ENCODE peak calls at places on chromosome 10, in seven cellular contexts. One of them, this sample, is unnamed.

GRCh38 chr10:60644436-60645130 is 133.7 kb upstream of the CDK1 start:
- DNase-seq in T-helper 17 cell: no peak
- DNase-seq in D341Med: no peak
- DNase-seq in adrenal gland: no peak
- DNase-seq in bronchial epithelial cell: no peak
- DNase-seq in NCI-H2029: no peak
- DNase-seq in fibroblast of lung: peak
- DNase-seq in this sample: no peak

GRCh38 chr10:24841530-24841929 is 110.9 kb downstream of the PRTFDC1 start:
- DNase-seq in adrenal gland: no peak
- DNase-seq in fibroblast of lung: no peak
- DNase-seq in T-helper 17 cell: no peak
- DNase-seq in D341Med: no peak
- DNase-seq in NCI-H2029: no peak
- DNase-seq in bronchial epithelial cell: no peak
- DNase-seq in this sample: no peak

GRCh38 chr10:60008816-60009215 is 102.5 kb upstream of the CCDC6 start:
- DNase-seq in bronchial epithelial cell: peak
- DNase-seq in NCI-H2029: no peak
- DNase-seq in D341Med: no peak
- DNase-seq in fibroblast of lung: no peak
- DNase-seq in T-helper 17 cell: no peak
- DNase-seq in adrenal gland: no peak
- DNase-seq in this sample: peak

GRCh38 chr10:133132711-133133291 is 27.2 kb upstream of the KNDC1 start:
- DNase-seq in T-helper 17 cell: no peak
- DNase-seq in D341Med: peak
- DNase-seq in bronchial epithelial cell: no peak
- DNase-seq in NCI-H2029: no peak
- DNase-seq in fibroblast of lung: no peak
- DNase-seq in adrenal gland: no peak
- DNase-seq in this sample: no peak

GRCh38 chr10:92914478-92915066 is 66.3 kb downstream of the EXOC6 start:
- DNase-seq in T-helper 17 cell: peak
- DNase-seq in bronchial epithelial cell: peak
- DNase-seq in D341Med: peak
- DNase-seq in adrenal gland: peak
- DNase-seq in fibroblast of lung: peak
- DNase-seq in NCI-H2029: peak
- DNase-seq in this sample: peak

GRCh38 chr10:3660753-3661152 is 124.3 kb downstream of the KLF6 start:
- DNase-seq in fibroblast of lung: no peak
- DNase-seq in adrenal gland: no peak
- DNase-seq in T-helper 17 cell: no peak
- DNase-seq in D341Med: no peak
- DNase-seq in bronchial epithelial cell: no peak
- DNase-seq in NCI-H2029: no peak
- DNase-seq in this sample: no peak

GRCh38 chr10:25888627-25889026 is 45.4 kb upstream of the MYO3A start:
- DNase-seq in D341Med: no peak
- DNase-seq in bronchial epithelial cell: no peak
- DNase-seq in fibroblast of lung: no peak
- DNase-seq in NCI-H2029: no peak
- DNase-seq in adrenal gland: no peak
- DNase-seq in T-helper 17 cell: no peak
- DNase-seq in this sample: no peak

GRCh38 chr10:116120688-116121087 is 152.3 kb downstream of the GFRA1 start:
- DNase-seq in NCI-H2029: no peak
- DNase-seq in bronchial epithelial cell: no peak
- DNase-seq in T-helper 17 cell: no peak
- DNase-seq in adrenal gland: no peak
- DNase-seq in D341Med: no peak
- DNase-seq in fibroblast of lung: no peak
- DNase-seq in this sample: no peak

GRCh38 chr10:100081075-100082001 is at the start of gene CPN1:
- DNase-seq in NCI-H2029: no peak
- DNase-seq in T-helper 17 cell: no peak
- DNase-seq in fibroblast of lung: no peak
- DNase-seq in adrenal gland: no peak
- DNase-seq in bronchial epithelial cell: no peak
- DNase-seq in D341Med: no peak
- DNase-seq in this sample: no peak

GRCh38 chr10:23058366-23058765 is 37.0 kb upstream of the MSRB2 start:
- DNase-seq in bronchial epithelial cell: no peak
- DNase-seq in fibroblast of lung: no peak
- DNase-seq in NCI-H2029: no peak
- DNase-seq in adrenal gland: no peak
- DNase-seq in D341Med: no peak
- DNase-seq in T-helper 17 cell: no peak
- DNase-seq in this sample: no peak

GRCh38 chr10:12181065-12181775 is 14.5 kb downstream of the NUDT5 start:
- DNase-seq in adrenal gland: no peak
- DNase-seq in NCI-H2029: no peak
- DNase-seq in T-helper 17 cell: peak
- DNase-seq in fibroblast of lung: peak
- DNase-seq in D341Med: no peak
- DNase-seq in bronchial epithelial cell: peak
- DNase-seq in this sample: peak

This sample was measured in foreskin keratinocyte.